ENCODE peak calls at places on chromosomes 11 and 22, in ten cellular contexts. T, H, S, U, I, C, P, D, O and Q are unnamed samples.

GRCh38 chr11:128407962-128408361 is 179.4 kb downstream of the ETS1 start:
- DNase-seq in P (no peak), C (peak), O (no peak), T (peak), H (peak), U (no peak), I (peak), S (no peak), D (no peak), Q (peak)

GRCh38 chr11:128580612-128581011 is 6.7 kb downstream of the ETS1 start:
- DNase-seq in U (no peak), C (no peak), D (no peak), S (no peak), P (no peak), O (no peak), H (no peak), T (no peak), I (no peak), Q (no peak)

GRCh38 chr22:38016182-38017078 is 32.1 kb upstream of the SOX10 start:
- DNase-seq in P (no peak), S (no peak), O (peak), D (no peak), T (no peak), U (no peak), H (peak), C (no peak), I (peak), Q (no peak)

GRCh38 chr11:125345706-125346561 is 150.1 kb downstream of the FEZ1 start:
- DNase-seq in O (peak), D (peak), P (peak), H (peak), S (peak), U (peak), C (peak), I (peak), T (peak), Q (peak)

GRCh38 chr11:85893378-85893777 is 38.2 kb downstream of the CCDC83 start:
- DNase-seq in O (no peak), S (no peak), D (peak), T (no peak), P (no peak), C (no peak), I (no peak), H (no peak), U (no peak), Q (no peak)

GRCh38 chr22:20811171-20811570 is 37.3 kb downstream of the SERPIND1 start:
- DNase-seq in S (no peak), I (no peak), P (no peak), H (no peak), U (no peak), T (no peak), C (no peak), D (no peak), O (no peak), Q (no peak)

GRCh38 chr11:83836883-83837654 is 550.9 kb upstream of the CCDC90B start:
- DNase-seq in I (peak), S (peak), O (peak), D (peak), H (peak), T (peak), U (peak), P (peak), C (no peak), Q (peak)

GRCh38 chr22:29408925-29409324 is 20.6 kb upstream of the AP1B1 start:
- DNase-seq in U (no peak), P (no peak), O (no peak), H (no peak), D (no peak), T (no peak), S (no peak), I (no peak), C (no peak), Q (no peak)

GRCh38 chr11:70203749-70204465 is 811 bp downstream of the FADD start:
- DNase-seq in U (peak), H (peak), T (peak), C (peak), D (peak), I (peak), O (peak), P (peak), S (peak), Q (peak)

GRCh38 chr11:44916797-44917196 is 33.9 kb downstream of the TP53I11 start:
- DNase-seq in T (no peak), P (no peak), H (no peak), O (no peak), I (no peak), S (no peak), D (no peak), U (no peak), C (no peak), Q (no peak)

GRCh38 chr11:132055296-132055695 is 684.9 kb downstream of the NTM start:
- DNase-seq in U (peak), D (no peak), O (no peak), T (no peak), S (no peak), I (no peak), P (no peak), C (no peak), H (no peak), Q (no peak)

GRCh38 chr22:29143848-29144785 is 61.6 kb upstream of the EMID1 start:
- DNase-seq in O (no peak), U (peak), C (no peak), D (no peak), T (no peak), S (no peak), H (no peak), P (no peak), I (no peak), Q (no peak)

GRCh38 chr11:134661660-134662059 is 249.6 kb upstream of the B3GAT1 start:
- DNase-seq in C (no peak), T (no peak), U (no peak), D (no peak), P (no peak), S (no peak), H (no peak), O (no peak), I (no peak), Q (no peak)

GRCh38 chr11:8049084-8049483 is 31.9 kb upstream of the TUB start:
- DNase-seq in C (no peak), H (no peak), T (no peak), D (no peak), U (no peak), P (no peak), I (no peak), O (no peak), S (no peak), Q (no peak)

GRCh38 chr11:65872555-65873279 is at the start of gene EFEMP2:
- DNase-seq in H (no peak), U (no peak), C (no peak), O (no peak), D (no peak), I (no peak), S (no peak), T (peak), P (no peak), Q (no peak)

GRCh38 chr11:117953029-117953671 is 23.9 kb upstream of the TMPRSS13 start:
- DNase-seq in U (no peak), D (no peak), P (no peak), C (no peak), T (no peak), H (no peak), S (no peak), I (no peak), O (no peak), Q (no peak)

GRCh38 chr11:123061403-123062157 is at the start of gene HSPA8:
- DNase-seq in S (peak), I (peak), O (peak), T (peak), P (peak), D (peak), C (no peak), H (peak), U (peak), Q (peak)

GRCh38 chr11:71542856-71543743 is 5.1 kb upstream of the KRTAP5-9 start:
- DNase-seq in H (no peak), O (no peak), I (peak), C (no peak), T (no peak), S (no peak), U (no peak), D (no peak), P (no peak), Q (no peak)

GRCh38 chr11:44516688-44517301 is 48.7 kb upstream of the CD82 start:
- DNase-seq in U (no peak), H (no peak), D (no peak), S (no peak), I (no peak), C (no peak), T (no peak), O (no peak), P (no peak), Q (no peak)

GRCh38 chr22:45686004-45686403 is 14.4 kb downstream of the ATXN10 start:
- DNase-seq in D (no peak), I (peak), O (no peak), U (no peak), S (no peak), T (peak), H (no peak), P (no peak), C (no peak), Q (no peak)

GRCh38 chr11:67664213-67664585 is 10.2 kb downstream of the ALDH3B2 start:
- DNase-seq in U (no peak), I (no peak), C (no peak), O (no peak), S (no peak), D (no peak), H (no peak), T (no peak), P (no peak), Q (no peak)

GRCh38 chr11:122796128-122796717 is 42.1 kb upstream of the CRTAM start:
- DNase-seq in O (peak), H (peak), P (peak), D (peak), S (peak), T (peak), U (peak), C (no peak), I (peak), Q (peak)

GRCh38 chr11:94201004-94201465 is 72.4 kb downstream of the PANX1 start:
- DNase-seq in C (peak), U (no peak), O (no peak), P (no peak), S (no peak), H (no peak), I (peak), D (no peak), T (peak), Q (no peak)

GRCh38 chr11:36150986-36151385 is 138.2 kb downstream of the COMMD9 start:
- DNase-seq in D (no peak), I (peak), T (no peak), C (no peak), U (no peak), P (no peak), O (no peak), S (no peak), H (peak), Q (peak)

GRCh38 chr11:67367014-67367835 is 6.2 kb downstream of the CLCF1 start:
- DNase-seq in D (no peak), I (no peak), T (no peak), S (no peak), O (no peak), C (no peak), H (peak), P (no peak), U (no peak), Q (no peak)

GRCh38 chr11:45056529-45056928 is 89.9 kb upstream of the PRDM11 start:
- DNase-seq in S (no peak), C (no peak), H (no peak), I (no peak), O (no peak), U (no peak), P (no peak), D (no peak), T (no peak), Q (no peak)

GRCh38 chr11:65478411-65479183 is 20.2 kb upstream of the MALAT1 start:
- DNase-seq in T (peak), I (peak), D (no peak), H (peak), U (peak), P (no peak), S (no peak), C (no peak), O (no peak), Q (peak)

GRCh38 chr11:72236774-72237111 is 7.2 kb downstream of the PHOX2A start:
- DNase-seq in P (no peak), U (no peak), T (no peak), D (no peak), H (no peak), O (no peak), C (no peak), I (no peak), S (no peak), Q (no peak)

GRCh38 chr22:41347066-41347859 is 34.5 kb upstream of the TEF start:
- DNase-seq in D (no peak), S (no peak), O (no peak), C (no peak), T (no peak), U (no peak), P (no peak), H (no peak), I (no peak), Q (no peak)

GRCh38 chr11:77155082-77155475 is 27.0 kb downstream of the MYO7A start:
- DNase-seq in H (no peak), P (no peak), O (no peak), D (no peak), T (no peak), C (no peak), U (no peak), S (no peak), I (no peak), Q (no peak)

GRCh38 chr11:29306527-29306926 is 710.3 kb downstream of the KCNA4 start:
- DNase-seq in H (peak), O (no peak), C (peak), T (peak), D (no peak), U (no peak), I (peak), S (no peak), P (no peak), Q (no peak)

GRCh38 chr11:1130276-1131032 is 27.3 kb upstream of the MUC5AC start:
- DNase-seq in P (no peak), U (no peak), O (no peak), T (no peak), S (no peak), H (no peak), C (no peak), I (no peak), D (no peak), Q (no peak)